ENCODE peak calls at places on chromosomes 3 and 15, in ten cellular contexts. Y, W, G, E, Q, H, I, S, L and D are unnamed samples.

GRCh38 chr3:46986782-46987484 is 7.5 kb downstream of the NBEAL2 start:
- DNase-seq in Y (no peak), W (no peak), G (no peak), E (no peak), Q (no peak), H (no peak), I (no peak), S (no peak), L (no peak), D (no peak)

GRCh38 chr3:30658328-30659052 is 52.1 kb downstream of the TGFBR2 start:
- DNase-seq in Y (peak), W (peak), G (peak), E (no peak), Q (peak), H (peak), I (peak), S (no peak), L (no peak), D (peak)

GRCh38 chr15:42879390-42879912 is 41.1 kb downstream of the TTBK2 start:
- DNase-seq in Y (no peak), W (no peak), G (no peak), E (no peak), Q (no peak), H (no peak), I (no peak), S (no peak), L (no peak), D (no peak)

GRCh38 chr3:162390891-162391290 is 894.3 kb downstream of the OTOL1 start:
- DNase-seq in Y (peak), W (no peak), G (peak), E (no peak), Q (no peak), H (peak), I (peak), S (no peak), L (no peak), D (peak)

GRCh38 chr15:86609275-86609674 is 529.6 kb downstream of the AGBL1 start:
- DNase-seq in Y (no peak), W (no peak), G (no peak), E (no peak), Q (no peak), H (no peak), I (no peak), S (no peak), L (no peak), D (no peak)

GRCh38 chr15:25910832-25911231 is 47.7 kb upstream of the ATP10A start:
- DNase-seq in Y (no peak), W (no peak), G (no peak), E (no peak), Q (no peak), H (no peak), I (no peak), S (no peak), L (no peak), D (no peak)

GRCh38 chr3:10334461-10334860 is 13.5 kb upstream of the SEC13 start:
- DNase-seq in Y (peak), W (no peak), G (peak), E (no peak), Q (no peak), H (peak), I (peak), S (no peak), L (no peak), D (no peak)

GRCh38 chr3:108202080-108202479 is 20.1 kb downstream of the IFT57 start:
- DNase-seq in Y (peak), W (no peak), G (peak), E (no peak), Q (peak), H (no peak), I (peak), S (no peak), L (no peak), D (no peak)

GRCh38 chr15:94164202-94164807 is 67.1 kb upstream of the MCTP2 start:
- DNase-seq in Y (peak), W (peak), G (no peak), E (peak), Q (peak), H (peak), I (peak), S (no peak), L (peak), D (peak)

GRCh38 chr3:23055733-23056376 is 147.3 kb upstream of the UBE2E2 start:
- DNase-seq in Y (peak), W (no peak), G (peak), E (no peak), Q (peak), H (peak), I (peak), S (no peak), L (peak), D (peak)

GRCh38 chr3:138367912-138368311 is 19.5 kb downstream of the MRAS start:
- DNase-seq in Y (peak), W (peak), G (peak), E (no peak), Q (no peak), H (peak), I (no peak), S (peak), L (no peak), D (peak)

GRCh38 chr3:10406414-10406813 is 85.5 kb upstream of the SEC13 start:
- DNase-seq in Y (no peak), W (no peak), G (no peak), E (no peak), Q (no peak), H (no peak), I (no peak), S (no peak), L (no peak), D (no peak)

GRCh38 chr15:37900286-37901221 is 33.9 kb upstream of the TMCO5A start:
- DNase-seq in Y (peak), W (no peak), G (peak), E (no peak), Q (no peak), H (peak), I (peak), S (no peak), L (no peak), D (peak)

GRCh38 chr3:194985031-194985578 is 285.9 kb downstream of the XXYLT1 start:
- DNase-seq in Y (peak), W (peak), G (peak), E (no peak), Q (no peak), H (peak), I (peak), S (peak), L (no peak), D (peak)

GRCh38 chr3:13484861-13485590 is 4.9 kb downstream of the HDAC11 start:
- DNase-seq in Y (peak), W (peak), G (peak), E (no peak), Q (no peak), H (peak), I (peak), S (peak), L (no peak), D (peak)

GRCh38 chr15:101618861-101619614 is 33.1 kb downstream of the TM2D3 start:
- DNase-seq in Y (no peak), W (no peak), G (no peak), E (no peak), Q (no peak), H (no peak), I (no peak), S (no peak), L (no peak), D (no peak)
- TF ChIP-seq CTCF in Y (no peak), W (no peak), G (no peak), E (no peak), Q (no peak), H (no peak), I (no peak), S (no peak), L (no peak), D (no peak)

GRCh38 chr3:57583544-57583943 is 13.6 kb downstream of the ARF4 start:
- DNase-seq in Y (no peak), W (no peak), G (no peak), E (no peak), Q (no peak), H (no peak), I (no peak), S (no peak), L (no peak), D (no peak)

GRCh38 chr3:57587946-57588345 is 9.2 kb downstream of the ARF4 start:
- DNase-seq in Y (peak), W (no peak), G (no peak), E (no peak), Q (no peak), H (no peak), I (no peak), S (no peak), L (no peak), D (no peak)

GRCh38 chr3:57586778-57587177 is 10.4 kb downstream of the ARF4 start:
- DNase-seq in Y (no peak), W (no peak), G (no peak), E (no peak), Q (peak), H (no peak), I (no peak), S (no peak), L (no peak), D (no peak)

GRCh38 chr3:57577786-57578185 is 19.4 kb downstream of the ARF4 start:
- DNase-seq in Y (no peak), W (no peak), G (no peak), E (no peak), Q (no peak), H (no peak), I (no peak), S (no peak), L (no peak), D (no peak)

DNA sequence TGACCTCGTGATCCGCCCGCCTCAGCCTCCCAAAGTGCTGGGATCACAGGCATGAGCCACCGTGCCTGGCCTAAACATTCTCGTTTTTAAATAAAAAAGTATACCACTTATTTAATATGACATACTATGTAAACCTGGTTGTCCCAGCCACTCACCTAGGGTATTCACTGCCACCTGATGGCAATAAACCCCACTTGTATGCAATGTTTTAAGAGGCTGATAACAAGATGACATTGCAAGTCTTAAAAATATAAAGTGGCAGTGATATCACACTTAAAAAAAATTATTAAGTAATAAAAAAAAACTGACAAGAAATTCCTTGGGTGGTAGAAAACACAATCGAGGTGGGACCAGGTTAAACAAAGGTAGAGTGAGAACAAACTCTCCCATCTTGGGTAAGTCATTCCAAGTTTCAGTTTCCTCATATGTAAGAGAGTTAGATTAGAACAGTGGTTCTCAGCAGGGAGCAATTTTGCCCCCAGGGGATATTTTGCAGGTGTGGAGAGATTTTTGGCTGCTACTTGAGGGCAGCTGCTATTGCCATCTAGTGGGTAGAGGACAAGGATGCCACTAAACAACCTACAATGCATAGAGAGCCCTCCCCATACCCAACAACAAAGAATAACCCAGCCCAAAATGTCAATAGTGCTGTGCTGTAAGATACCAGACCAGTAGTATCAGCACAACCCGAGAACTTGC is 14.5 kb downstream of the ARF4 start:
- DNase-seq in Y (no peak), W (no peak), G (no peak), E (no peak), Q (peak), H (no peak), I (no peak), S (peak), L (no peak), D (peak)
- TF ChIP-seq CTCF in Y (peak), W (no peak), G (no peak), E (peak), Q (no peak), H (peak), I (peak), S (no peak), L (no peak), D (peak)

DNA sequence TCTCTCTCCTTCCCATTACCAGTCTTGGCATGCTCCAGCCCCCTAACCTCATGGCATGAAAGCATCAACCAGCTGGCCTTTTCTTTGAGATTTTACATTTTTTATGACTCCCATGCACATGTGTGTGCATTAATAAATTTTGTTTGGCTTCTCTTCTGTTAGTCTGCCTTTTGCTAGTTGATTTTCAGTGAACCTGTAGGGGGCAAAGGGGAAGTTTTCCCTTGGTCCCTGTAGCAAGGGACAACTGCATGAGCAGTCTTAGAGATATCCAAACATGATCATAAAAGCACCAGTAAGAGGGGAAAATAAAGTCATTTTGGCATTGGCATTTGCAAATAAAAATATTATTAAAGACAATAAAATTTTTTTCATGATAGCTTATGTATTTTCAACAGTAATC is 73.7 kb downstream of the OXSM start:
- DNase-seq in Y (no peak), W (no peak), G (no peak), E (no peak), Q (no peak), H (no peak), I (no peak), S (no peak), L (no peak), D (no peak)
- TF ChIP-seq CTCF in Y (peak), W (peak), G (no peak), E (peak), Q (peak), H (no peak), I (peak), S (no peak), L (no peak), D (no peak)

DNA sequence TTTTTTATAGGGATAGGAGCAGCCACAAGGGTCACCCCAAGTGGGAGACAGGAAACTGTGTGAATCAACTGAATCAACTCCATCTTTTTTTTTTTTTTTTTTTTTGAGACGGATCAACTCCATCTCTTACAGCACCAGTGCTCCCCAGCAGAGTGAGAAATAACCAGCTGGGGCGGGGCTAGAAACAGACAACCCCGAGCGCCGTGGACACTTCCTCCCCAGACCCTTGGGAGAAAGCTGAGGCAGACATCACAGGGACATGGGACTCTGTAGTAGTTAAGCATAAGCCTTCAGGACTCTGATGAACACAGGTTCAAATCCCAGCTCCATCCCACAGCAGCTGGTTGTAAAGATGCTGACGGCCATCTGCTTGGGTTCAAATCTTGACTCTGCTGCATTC is 75.4 kb downstream of the PRICKLE2 start:
- DNase-seq in Y (no peak), W (no peak), G (no peak), E (no peak), Q (no peak), H (no peak), I (no peak), S (no peak), L (no peak), D (no peak)
- TF ChIP-seq CTCF in Y (no peak), W (no peak), G (no peak), E (no peak), Q (no peak), H (no peak), I (no peak), S (no peak), L (no peak), D (no peak)

DNA sequence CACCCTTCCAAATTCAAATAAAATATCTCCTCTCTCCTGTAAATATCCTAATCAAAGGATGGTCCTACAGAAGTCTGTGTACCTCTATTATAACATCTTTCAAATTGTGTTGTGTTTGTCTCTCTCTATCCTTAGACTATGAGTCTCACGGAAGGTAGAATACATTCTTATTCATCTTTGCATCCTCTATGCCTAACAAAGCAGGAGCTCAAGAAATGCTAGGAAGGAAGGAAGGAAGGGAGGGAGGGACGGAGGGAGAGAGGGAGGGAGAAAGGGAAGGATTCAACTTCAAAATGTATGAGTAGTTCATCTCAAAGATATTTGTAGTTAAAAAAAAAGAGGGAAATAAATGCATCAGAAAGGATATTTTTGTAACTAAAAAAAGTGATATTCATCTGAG is 150.0 kb downstream of the RTP4 start:
- DNase-seq in Y (no peak), W (no peak), G (no peak), E (no peak), Q (no peak), H (no peak), I (no peak), S (no peak), L (no peak), D (no peak)
- TF ChIP-seq CTCF in Y (no peak), W (no peak), G (no peak), E (no peak), Q (no peak), H (no peak), I (no peak), S (no peak), L (no peak), D (no peak)

GRCh38 chr3:39065197-39065596 is 13.4 kb downstream of the WDR48 start:
- DNase-seq in Y (peak), W (peak), G (peak), E (no peak), Q (peak), H (peak), I (peak), S (no peak), L (peak), D (peak)
- TF ChIP-seq CTCF in Y (peak), W (peak), G (peak), E (peak), Q (peak), H (peak), I (peak), S (no peak), L (peak), D (peak)

DNA sequence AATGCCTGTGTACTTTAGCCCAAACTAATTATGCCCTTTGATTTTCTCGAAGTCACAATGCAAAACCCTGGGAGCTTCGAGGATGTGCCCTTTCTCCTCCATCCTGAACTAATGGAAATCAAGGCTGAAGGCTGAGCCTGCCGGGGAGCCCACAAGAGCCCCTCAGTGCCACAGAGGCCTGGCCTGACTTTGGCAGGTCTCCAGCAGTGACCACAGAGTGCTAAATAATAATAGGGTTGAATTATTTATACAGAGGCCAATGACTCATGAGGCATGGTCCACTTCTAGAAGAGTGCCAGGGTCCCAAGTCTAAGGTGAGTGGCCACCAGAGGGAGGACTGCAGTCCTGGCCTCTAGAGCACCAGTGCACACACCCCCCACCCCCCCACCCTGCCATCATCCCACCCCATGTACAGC is 19.1 kb upstream of the GLCE start:
- DNase-seq in Y (no peak), W (no peak), G (no peak), E (no peak), Q (no peak), H (no peak), I (no peak), S (no peak), L (no peak), D (no peak)
- TF ChIP-seq CTCF in Y (no peak), W (no peak), G (no peak), E (peak), Q (no peak), H (no peak), I (peak), S (no peak), L (no peak), D (no peak)